ENCODE peak calls at places on chromosomes 13 and 19, in ten cellular contexts. One of them, this sample, is unnamed.

GRCh38 chr19:14102102-14102696 is 11.6 kb upstream of the SAMD1 start:
- DNase-seq in body of pancreas: no peak
- DNase-seq in right lobe of liver: no peak
- DNase-seq in transverse colon: no peak
- DNase-seq in esophagus squamous epithelium: no peak
- DNase-seq in K562: no peak
- DNase-seq in testis: no peak
- DNase-seq in adrenal gland: no peak
- DNase-seq in sigmoid colon: no peak
- DNase-seq in IMR-90: no peak
- DNase-seq in this sample: no peak

GRCh38 chr13:110089815-110090214 is 217.1 kb downstream of the COL4A1 start:
- DNase-seq in right lobe of liver: no peak
- DNase-seq in transverse colon: no peak
- DNase-seq in adrenal gland: no peak
- DNase-seq in body of pancreas: no peak
- DNase-seq in esophagus squamous epithelium: no peak
- DNase-seq in K562: no peak
- DNase-seq in testis: no peak
- DNase-seq in IMR-90: no peak
- DNase-seq in sigmoid colon: no peak
- DNase-seq in this sample: no peak

GRCh38 chr19:1968279-1969175 is 27.6 kb downstream of the CSNK1G2 start:
- DNase-seq in body of pancreas: no peak
- DNase-seq in esophagus squamous epithelium: no peak
- DNase-seq in transverse colon: no peak
- DNase-seq in right lobe of liver: no peak
- DNase-seq in IMR-90: no peak
- DNase-seq in K562: no peak
- DNase-seq in sigmoid colon: no peak
- DNase-seq in adrenal gland: no peak
- DNase-seq in testis: no peak
- DNase-seq in this sample: no peak

GRCh38 chr13:27226991-27227390 is 24.4 kb upstream of the RPL21 start:
- DNase-seq in transverse colon: no peak
- DNase-seq in adrenal gland: no peak
- DNase-seq in K562: no peak
- DNase-seq in esophagus squamous epithelium: no peak
- DNase-seq in testis: no peak
- DNase-seq in sigmoid colon: no peak
- DNase-seq in IMR-90: no peak
- DNase-seq in body of pancreas: no peak
- DNase-seq in right lobe of liver: no peak
- DNase-seq in this sample: peak; percentile 29

GRCh38 chr19:7596191-7596937 is 701 bp downstream of the CAMSAP3 start:
- DNase-seq in adrenal gland: no peak
- DNase-seq in right lobe of liver: peak; percentile 45
- DNase-seq in sigmoid colon: no peak
- DNase-seq in IMR-90: no peak
- DNase-seq in esophagus squamous epithelium: no peak
- DNase-seq in testis: no peak
- DNase-seq in K562: no peak
- DNase-seq in body of pancreas: no peak
- DNase-seq in transverse colon: peak; percentile 36
- DNase-seq in this sample: no peak

GRCh38 chr19:46783670-46784069 is 4.7 kb downstream of the SLC1A5 start:
- DNase-seq in IMR-90: no peak
- DNase-seq in K562: peak; percentile 29
- DNase-seq in body of pancreas: no peak
- DNase-seq in testis: no peak
- DNase-seq in esophagus squamous epithelium: no peak
- DNase-seq in adrenal gland: no peak
- DNase-seq in sigmoid colon: no peak
- DNase-seq in right lobe of liver: no peak
- DNase-seq in transverse colon: no peak
- DNase-seq in this sample: no peak

GRCh38 chr13:95099541-95099940 is 201.7 kb downstream of the ABCC4 start:
- DNase-seq in esophagus squamous epithelium: no peak
- DNase-seq in IMR-90: peak; percentile 28
- DNase-seq in K562: no peak
- DNase-seq in adrenal gland: no peak
- DNase-seq in testis: no peak
- DNase-seq in sigmoid colon: no peak
- DNase-seq in right lobe of liver: no peak
- DNase-seq in body of pancreas: no peak
- DNase-seq in transverse colon: no peak
- DNase-seq in this sample: no peak

GRCh38 chr13:30576528-30576927 is 41.2 kb upstream of the USPL1 start:
- DNase-seq in right lobe of liver: peak; percentile 63
- DNase-seq in body of pancreas: peak; percentile 26
- DNase-seq in K562: no peak
- DNase-seq in transverse colon: peak; percentile 11
- DNase-seq in esophagus squamous epithelium: no peak
- DNase-seq in sigmoid colon: no peak
- DNase-seq in testis: no peak
- DNase-seq in IMR-90: peak; percentile 59
- DNase-seq in adrenal gland: peak; percentile 48
- DNase-seq in this sample: no peak

GRCh38 chr13:100636441-100636840 is 38.2 kb downstream of the TMTC4 start:
- DNase-seq in body of pancreas: no peak
- DNase-seq in K562: no peak
- DNase-seq in transverse colon: no peak
- DNase-seq in adrenal gland: no peak
- DNase-seq in esophagus squamous epithelium: no peak
- DNase-seq in testis: no peak
- DNase-seq in right lobe of liver: no peak
- DNase-seq in sigmoid colon: no peak
- DNase-seq in IMR-90: no peak
- DNase-seq in this sample: no peak

GRCh38 chr13:73259061-73259908 is 200.5 kb downstream of the KLF5 start:
- DNase-seq in adrenal gland: no peak
- DNase-seq in IMR-90: peak; percentile 12
- DNase-seq in body of pancreas: no peak
- DNase-seq in transverse colon: no peak
- DNase-seq in right lobe of liver: no peak
- DNase-seq in K562: no peak
- DNase-seq in testis: no peak
- DNase-seq in esophagus squamous epithelium: no peak
- DNase-seq in sigmoid colon: peak; percentile 72
- DNase-seq in this sample: no peak

GRCh38 chr19:15836595-15837398 is 21.3 kb upstream of the OR10H1 start:
- DNase-seq in transverse colon: peak; percentile 97
- DNase-seq in right lobe of liver: peak; percentile 99
- DNase-seq in testis: peak; percentile 99
- DNase-seq in esophagus squamous epithelium: peak; percentile 91
- DNase-seq in body of pancreas: peak; percentile 98
- DNase-seq in adrenal gland: peak; percentile 98
- DNase-seq in sigmoid colon: peak; percentile 99
- DNase-seq in K562: peak; percentile 96
- DNase-seq in IMR-90: peak; percentile 88
- DNase-seq in this sample: peak; percentile 98

GRCh38 chr13:112210401-112210800 is 143.5 kb downstream of the SOX1 start:
- DNase-seq in IMR-90: no peak
- DNase-seq in testis: no peak
- DNase-seq in sigmoid colon: no peak
- DNase-seq in body of pancreas: no peak
- DNase-seq in K562: no peak
- DNase-seq in transverse colon: no peak
- DNase-seq in esophagus squamous epithelium: no peak
- DNase-seq in adrenal gland: no peak
- DNase-seq in right lobe of liver: no peak
- DNase-seq in this sample: no peak

GRCh38 chr13:26678796-26679195 is 81.8 kb downstream of the GPR12 start:
- DNase-seq in IMR-90: no peak
- DNase-seq in sigmoid colon: no peak
- DNase-seq in transverse colon: no peak
- DNase-seq in body of pancreas: no peak
- DNase-seq in right lobe of liver: no peak
- DNase-seq in K562: no peak
- DNase-seq in adrenal gland: no peak
- DNase-seq in testis: no peak
- DNase-seq in esophagus squamous epithelium: no peak
- DNase-seq in this sample: no peak

GRCh38 chr13:28854657-28855056 is 34.5 kb downstream of the MTUS2 start:
- DNase-seq in sigmoid colon: no peak
- DNase-seq in body of pancreas: no peak
- DNase-seq in K562: peak; percentile 3
- DNase-seq in testis: no peak
- DNase-seq in right lobe of liver: no peak
- DNase-seq in transverse colon: no peak
- DNase-seq in IMR-90: no peak
- DNase-seq in adrenal gland: no peak
- DNase-seq in esophagus squamous epithelium: no peak
- DNase-seq in this sample: no peak

GRCh38 chr19:7673995-7674667 is 2.8 kb upstream of the MCEMP1 start:
- DNase-seq in sigmoid colon: peak; percentile 83
- DNase-seq in transverse colon: peak; percentile 77
- DNase-seq in adrenal gland: peak; percentile 43
- DNase-seq in K562: peak; percentile 84
- DNase-seq in right lobe of liver: peak; percentile 67
- DNase-seq in IMR-90: peak; percentile 45
- DNase-seq in esophagus squamous epithelium: no peak
- DNase-seq in body of pancreas: peak; percentile 73
- DNase-seq in testis: peak; percentile 80
- DNase-seq in this sample: peak; percentile 79

GRCh38 chr13:25744176-25744575 is 307.6 kb downstream of the SHISA2 start:
- DNase-seq in adrenal gland: no peak
- DNase-seq in right lobe of liver: no peak
- DNase-seq in transverse colon: no peak
- DNase-seq in esophagus squamous epithelium: no peak
- DNase-seq in IMR-90: no peak
- DNase-seq in body of pancreas: no peak
- DNase-seq in testis: no peak
- DNase-seq in K562: no peak
- DNase-seq in sigmoid colon: no peak
- DNase-seq in this sample: no peak

GRCh38 chr19:11418518-11419506 is at the start of gene RGL3:
- DNase-seq in K562: peak; percentile 69
- DNase-seq in testis: no peak
- DNase-seq in sigmoid colon: no peak
- DNase-seq in transverse colon: peak; percentile 51
- DNase-seq in esophagus squamous epithelium: no peak
- DNase-seq in IMR-90: no peak
- DNase-seq in body of pancreas: peak; percentile 56
- DNase-seq in right lobe of liver: peak; percentile 81
- DNase-seq in adrenal gland: peak; percentile 60
- DNase-seq in this sample: peak; percentile 59
- TF ChIP-seq POLR2A in K562: no peak
- TF ChIP-seq POLR2A in testis: no peak
- TF ChIP-seq POLR2A in sigmoid colon: no peak
- TF ChIP-seq POLR2A in transverse colon: no peak
- TF ChIP-seq POLR2A in esophagus squamous epithelium: no peak
- TF ChIP-seq POLR2A in IMR-90: no peak
- TF ChIP-seq POLR2A in body of pancreas: no peak
- TF ChIP-seq POLR2A in right lobe of liver: no peak
- TF ChIP-seq POLR2A in adrenal gland: no peak
- TF ChIP-seq POLR2A in this sample: no peak

DNA sequence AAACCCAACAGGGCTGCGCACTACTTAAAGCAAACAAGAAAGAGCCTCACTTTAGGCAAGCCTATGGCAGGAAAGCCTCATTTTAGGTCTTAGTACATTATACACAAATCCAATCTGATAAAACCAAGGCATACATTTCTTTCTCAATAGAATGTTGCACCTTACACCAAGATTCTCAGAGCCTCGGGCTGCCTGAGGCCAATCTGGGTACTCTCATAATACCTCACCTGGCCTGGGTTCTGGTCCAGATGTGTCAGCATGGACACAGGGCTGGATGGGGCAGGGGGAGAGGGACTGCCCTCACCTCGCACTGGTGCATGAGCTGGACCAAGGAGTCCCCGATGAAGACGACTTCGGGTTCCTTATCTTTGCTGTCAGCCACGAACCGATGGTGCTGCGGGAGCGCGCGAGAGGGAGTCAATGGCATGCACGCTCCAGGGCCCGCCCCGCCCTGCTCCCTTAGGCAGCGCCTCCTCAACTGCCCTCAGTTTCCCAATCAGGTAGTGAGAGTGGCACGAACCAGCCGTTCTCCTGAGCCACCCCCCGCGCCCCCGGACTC is at the start of gene PRR19:
- DNase-seq in esophagus squamous epithelium: no peak
- DNase-seq in sigmoid colon: no peak
- DNase-seq in transverse colon: peak; percentile 48
- DNase-seq in K562: peak; percentile 60
- DNase-seq in adrenal gland: no peak
- DNase-seq in body of pancreas: no peak
- DNase-seq in IMR-90: no peak
- DNase-seq in testis: no peak
- DNase-seq in right lobe of liver: no peak
- DNase-seq in this sample: no peak
- H3K27ac ChIP-seq in esophagus squamous epithelium: peak within 1 kb of the TSS; percentile 80
- H3K27ac ChIP-seq in sigmoid colon: peak within 1 kb of the TSS; percentile 66
- H3K27ac ChIP-seq in transverse colon: peak within 1 kb of the TSS; percentile 71
- H3K27ac ChIP-seq in K562: peak within 1 kb of the TSS; percentile 77
- H3K27ac ChIP-seq in adrenal gland: peak within 1 kb of the TSS; percentile 73
- H3K27ac ChIP-seq in body of pancreas: peak within 1 kb of the TSS; percentile 74
- H3K27ac ChIP-seq in IMR-90: peak within 1 kb of the TSS; percentile 45
- H3K27ac ChIP-seq in testis: peak within 1 kb of the TSS; percentile 2
- H3K27ac ChIP-seq in right lobe of liver: no peak within 1 kb of the TSS
- H3K27ac ChIP-seq in this sample: peak within 1 kb of the TSS; percentile 48

GRCh38 chr13:106633321-106633720 is 65.4 kb upstream of the ARGLU1 start:
- DNase-seq in esophagus squamous epithelium: no peak
- DNase-seq in adrenal gland: no peak
- DNase-seq in body of pancreas: no peak
- DNase-seq in K562: no peak
- DNase-seq in right lobe of liver: no peak
- DNase-seq in IMR-90: no peak
- DNase-seq in sigmoid colon: no peak
- DNase-seq in testis: no peak
- DNase-seq in transverse colon: no peak
- DNase-seq in this sample: no peak
- TF ChIP-seq POLR2A in esophagus squamous epithelium: no peak
- TF ChIP-seq POLR2A in adrenal gland: no peak
- TF ChIP-seq POLR2A in body of pancreas: no peak
- TF ChIP-seq POLR2A in K562: no peak
- TF ChIP-seq POLR2A in right lobe of liver: no peak
- TF ChIP-seq POLR2A in IMR-90: no peak
- TF ChIP-seq POLR2A in sigmoid colon: no peak
- TF ChIP-seq POLR2A in testis: no peak
- TF ChIP-seq POLR2A in transverse colon: no peak
- TF ChIP-seq POLR2A in this sample: no peak

DNA sequence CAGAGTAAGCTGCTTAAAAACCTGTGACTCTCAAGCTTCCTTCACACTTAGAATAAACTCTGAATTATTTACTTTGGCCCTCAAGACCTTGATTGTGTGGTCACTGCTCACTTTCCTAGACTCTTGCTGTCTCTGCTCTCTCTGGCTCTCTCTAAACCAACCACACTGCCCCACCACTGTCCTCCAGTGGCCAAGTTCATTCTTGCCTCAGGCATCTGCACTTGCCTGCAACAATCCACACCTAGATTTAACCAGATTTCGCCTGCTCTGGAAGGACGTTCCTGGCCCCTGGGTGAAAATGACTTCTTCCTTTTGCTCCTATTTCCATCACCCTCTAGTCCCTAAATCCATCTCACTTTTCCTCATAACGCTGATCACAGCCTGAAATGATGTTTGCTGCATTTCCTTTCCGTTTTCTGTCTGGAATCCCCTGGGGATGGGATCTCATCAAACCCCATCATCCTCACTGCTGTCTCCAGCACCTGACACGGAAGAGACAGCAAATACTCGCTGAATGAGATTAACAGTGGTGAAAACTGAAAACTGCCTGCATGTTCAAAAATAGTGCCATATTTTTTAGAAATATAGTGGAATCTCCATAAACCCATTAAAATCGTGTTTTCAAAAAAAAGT is 232.6 kb downstream of the UQCRFS1 start:
- DNase-seq in transverse colon: no peak
- DNase-seq in esophagus squamous epithelium: no peak
- DNase-seq in IMR-90: peak; percentile 68
- DNase-seq in adrenal gland: no peak
- DNase-seq in body of pancreas: no peak
- DNase-seq in right lobe of liver: no peak
- DNase-seq in sigmoid colon: no peak
- DNase-seq in K562: no peak
- DNase-seq in testis: no peak
- DNase-seq in this sample: no peak
- H3K27ac ChIP-seq in transverse colon: no peak overlapping the region
- H3K27ac ChIP-seq in esophagus squamous epithelium: no peak overlapping the region
- H3K27ac ChIP-seq in IMR-90: no peak overlapping the region
- H3K27ac ChIP-seq in adrenal gland: no peak overlapping the region
- H3K27ac ChIP-seq in body of pancreas: no peak overlapping the region
- H3K27ac ChIP-seq in right lobe of liver: no peak overlapping the region
- H3K27ac ChIP-seq in sigmoid colon: no peak overlapping the region
- H3K27ac ChIP-seq in K562: no peak overlapping the region
- H3K27ac ChIP-seq in testis: no peak overlapping the region
- H3K27ac ChIP-seq in this sample: no peak overlapping the region